ENCODE peak calls at places on chromosomes 11 and 22, in five cellular contexts. T is Calu3, V is lower lobe of right lung, Z is BJ, O is GM06990. D is an unnamed sample.

GRCh38 chr11:88175004-88175706 is at the start of gene RAB38:
- DNase-seq in O (peak), V (peak), Z (no peak), T (peak), D (peak)

GRCh38 chr11:34614334-34615113 is 6.4 kb upstream of the EHF start:
- DNase-seq in T (no peak), V (no peak), O (peak), Z (no peak), D (no peak)

GRCh38 chr11:93757924-93758865 is 16.7 kb downstream of the C11orf54 start:
- DNase-seq in Z (no peak), T (no peak), O (no peak), V (no peak), D (no peak)

GRCh38 chr11:15006139-15006759 is 34.1 kb upstream of the CALCA start:
- DNase-seq in V (no peak), O (peak), T (peak), Z (no peak), D (peak)

GRCh38 chr11:61908730-61909622 is 8.4 kb downstream of the RAB3IL1 start:
- DNase-seq in O (no peak), V (peak), T (no peak), Z (no peak), D (no peak)

GRCh38 chr11:59801981-59802638 is 8.5 kb downstream of the MRPL16 start:
- DNase-seq in Z (no peak), V (no peak), O (no peak), T (no peak), D (no peak)

GRCh38 chr11:77125695-77126094 is 2.4 kb upstream of the MYO7A start:
- DNase-seq in O (no peak), V (no peak), Z (no peak), T (no peak), D (no peak)

GRCh38 chr11:76602431-76602861 is 68.1 kb downstream of the LRRC32 start:
- DNase-seq in O (no peak), Z (no peak), V (no peak), T (no peak), D (no peak)

GRCh38 chr11:100851584-100852152 is 164.6 kb downstream of the ARHGAP42 start:
- DNase-seq in Z (no peak), T (peak), V (no peak), O (no peak), D (no peak)

GRCh38 chr11:61352038-61352437 is 9.6 kb downstream of the CYB561A3 start:
- DNase-seq in O (no peak), V (no peak), T (no peak), Z (no peak), D (no peak)

GRCh38 chr11:43212279-43212678 is 99.5 kb upstream of the API5 start:
- DNase-seq in T (no peak), Z (no peak), O (peak), V (no peak), D (no peak)

GRCh38 chr11:122874991-122875390 is 7.6 kb upstream of the JHY start:
- DNase-seq in T (no peak), O (peak), Z (no peak), V (no peak), D (peak)

GRCh38 chr11:62497132-62497915 is 49.3 kb downstream of the AHNAK start:
- DNase-seq in V (no peak), Z (no peak), T (peak), O (no peak), D (peak)

GRCh38 chr11:67652965-67653845 is 2.7 kb upstream of the ACY3 start:
- DNase-seq in Z (no peak), T (no peak), V (no peak), O (no peak), D (no peak)

GRCh38 chr22:33018232-33018864 is 39.8 kb downstream of the SYN3 start:
- DNase-seq in Z (no peak), T (peak), V (peak), O (peak), D (peak)
- TF ChIP-seq CTCF in Z (peak), T (peak), V (peak), O (peak), D (peak)

GRCh38 chr22:25331050-25331449 is 111.6 kb downstream of the CRYBB2 start:
- DNase-seq in O (no peak), T (no peak), V (no peak), Z (no peak), D (no peak)

GRCh38 chr22:25332386-25332785 is 112.9 kb downstream of the CRYBB2 start:
- DNase-seq in Z (no peak), T (no peak), O (no peak), V (no peak), D (no peak)

GRCh38 chr22:25334091-25334490 is 114.7 kb downstream of the CRYBB2 start:
- DNase-seq in O (no peak), Z (no peak), T (peak), V (no peak), D (peak)
- TF ChIP-seq CTCF in O (peak), Z (peak), T (peak), V (peak), D (peak)

DNA sequence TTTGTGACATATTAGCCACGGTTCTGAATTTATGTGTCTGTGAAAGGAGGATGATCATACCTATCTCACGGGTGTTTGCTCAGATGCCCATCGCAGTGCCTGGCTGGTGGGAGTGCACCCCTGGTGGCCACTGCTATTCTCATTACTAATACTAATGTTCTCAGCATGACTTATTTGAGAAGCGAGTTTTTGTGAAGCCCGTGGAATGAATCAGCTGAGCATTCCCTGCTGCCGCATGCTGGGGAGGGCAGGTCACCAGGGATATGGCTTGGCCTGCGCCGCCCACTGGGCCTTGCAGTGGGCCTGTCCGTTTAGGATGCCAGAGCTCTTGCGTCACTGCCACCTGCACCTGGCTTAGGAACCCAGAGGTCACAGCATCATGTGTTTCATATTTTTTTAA is 16.8 kb downstream of the CTTN start:
- DNase-seq in V (no peak), O (no peak), T (no peak), Z (peak), D (no peak)
- TF ChIP-seq CTCF in V (no peak), O (peak), T (no peak), Z (peak), D (no peak)

DNA sequence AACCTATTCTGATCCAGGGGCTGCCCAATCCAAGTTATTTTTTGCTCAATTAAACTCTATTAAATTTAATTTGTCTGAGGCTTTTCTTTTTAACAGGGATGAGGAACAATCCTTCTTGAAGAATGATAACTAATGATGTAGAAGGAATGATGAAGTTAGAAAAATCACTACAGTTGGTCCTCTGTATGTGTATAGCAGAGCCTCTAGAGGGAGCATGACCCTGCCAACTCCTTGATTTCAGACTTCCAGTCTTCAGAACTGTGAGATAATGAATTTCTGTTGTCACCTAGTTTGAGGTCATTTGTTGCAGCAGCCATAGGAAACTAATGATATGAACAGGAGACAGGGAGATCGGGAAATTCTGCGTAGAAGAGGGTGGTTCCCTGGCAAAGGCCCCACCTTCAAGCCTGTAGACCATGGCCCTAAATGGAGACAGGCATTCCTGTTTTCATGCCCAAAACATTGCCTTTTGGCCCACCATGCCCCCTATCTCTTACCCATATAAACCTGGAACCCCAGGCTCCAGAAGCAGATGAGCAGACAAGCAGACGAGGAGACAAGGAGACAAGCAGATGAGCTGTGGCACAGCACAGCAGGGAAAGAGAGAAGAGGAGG is 7.7 kb upstream of the QSER1 start:
- DNase-seq in O (no peak), T (peak), V (no peak), Z (no peak), D (no peak)
- TF ChIP-seq CTCF in O (peak), T (no peak), V (peak), Z (peak), D (peak)

GRCh38 chr11:132158091-132158490 is 787.7 kb downstream of the NTM start:
- DNase-seq in T (no peak), V (no peak), O (no peak), Z (no peak), D (no peak)
- TF ChIP-seq CTCF in T (no peak), V (peak), O (peak), Z (peak), D (peak)

DNA sequence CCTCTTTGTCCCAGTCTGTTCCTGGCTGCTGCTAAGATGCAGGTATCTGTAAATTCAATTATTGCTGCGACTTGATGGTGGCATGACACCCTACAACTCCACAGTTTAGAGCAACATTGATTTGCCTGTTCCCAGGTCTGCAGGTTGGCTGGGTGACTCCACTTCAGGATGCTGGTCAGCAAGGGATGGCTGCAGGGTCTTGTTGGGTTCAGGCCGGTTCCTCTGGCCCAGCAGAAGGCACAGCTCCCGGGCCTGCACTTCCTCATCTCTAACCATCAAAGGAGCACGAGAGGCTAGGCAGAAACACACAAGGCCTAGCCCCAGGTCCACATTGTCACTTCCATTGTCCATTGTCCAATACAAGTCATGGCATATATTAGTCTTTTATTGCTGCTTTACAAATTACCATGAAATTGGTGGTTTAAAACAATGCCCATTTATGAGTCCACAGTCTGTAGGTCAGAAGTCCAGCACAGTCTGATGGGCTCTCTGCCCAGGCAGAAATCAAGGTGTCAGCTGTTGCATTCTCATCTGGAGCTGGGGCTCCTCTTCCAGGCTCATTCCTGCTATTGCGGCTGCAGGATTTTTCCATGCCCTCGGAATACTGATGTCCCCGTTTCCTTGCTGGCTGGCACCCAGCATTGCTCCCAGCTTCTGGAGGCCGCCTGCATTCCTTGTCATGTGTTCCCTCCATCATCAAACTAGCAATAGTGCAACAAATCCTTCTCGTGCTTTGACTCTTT is 96.6 kb upstream of the LMO1 start:
- DNase-seq in Z (no peak), O (no peak), V (no peak), T (no peak), D (no peak)
- TF ChIP-seq CTCF in Z (no peak), O (no peak), V (no peak), T (no peak), D (no peak)

DNA sequence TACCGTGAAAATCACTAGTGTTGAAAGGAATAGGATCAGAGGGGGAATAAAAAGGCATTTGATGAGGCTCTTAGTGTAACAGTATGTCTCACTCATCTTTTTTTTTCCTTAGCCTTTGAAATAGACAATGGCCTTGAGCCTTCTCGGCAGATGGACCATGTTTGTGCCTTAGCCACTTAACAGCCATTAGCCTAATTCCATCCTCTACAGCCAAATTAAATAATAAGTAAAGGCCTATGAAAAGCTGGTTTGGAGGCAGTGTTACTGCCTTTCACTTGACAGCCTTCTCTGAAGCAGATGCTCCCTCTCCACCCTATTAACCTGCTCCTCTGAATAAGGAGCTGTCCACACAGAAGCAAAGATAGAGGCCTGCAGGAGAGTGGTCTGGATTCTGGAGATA is 580.7 kb downstream of the NTM start:
- DNase-seq in O (no peak), T (no peak), Z (no peak), V (no peak), D (no peak)
- TF ChIP-seq CTCF in O (no peak), T (no peak), Z (no peak), V (no peak), D (no peak)

GRCh38 chr11:128467610-128468041 is 119.7 kb downstream of the ETS1 start:
- DNase-seq in V (no peak), T (peak), O (no peak), Z (peak), D (no peak)
- TF ChIP-seq CTCF in V (no peak), T (no peak), O (peak), Z (peak), D (no peak)

DNA sequence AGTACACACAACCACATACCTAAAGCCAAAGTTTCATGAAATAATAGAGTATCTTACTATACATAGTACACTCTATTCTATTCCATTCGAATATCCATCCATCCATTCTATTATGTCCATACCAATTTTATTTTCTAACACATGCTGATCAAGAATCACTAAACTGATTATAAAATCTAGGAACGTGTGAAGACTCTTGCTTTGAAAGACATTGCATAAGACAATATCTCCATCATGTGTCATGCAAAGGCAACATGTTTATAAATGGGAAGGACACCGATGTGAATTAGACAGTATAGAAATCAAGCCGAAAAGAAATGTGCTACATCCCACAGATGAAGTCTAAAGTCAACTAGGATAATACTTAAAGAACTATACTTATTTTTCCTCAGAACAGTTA is 1561.5 kb upstream of the TENM4 start:
- DNase-seq in V (no peak), O (no peak), T (no peak), Z (no peak), D (no peak)
- TF ChIP-seq CTCF in V (no peak), O (no peak), T (no peak), Z (no peak), D (no peak)

DNA sequence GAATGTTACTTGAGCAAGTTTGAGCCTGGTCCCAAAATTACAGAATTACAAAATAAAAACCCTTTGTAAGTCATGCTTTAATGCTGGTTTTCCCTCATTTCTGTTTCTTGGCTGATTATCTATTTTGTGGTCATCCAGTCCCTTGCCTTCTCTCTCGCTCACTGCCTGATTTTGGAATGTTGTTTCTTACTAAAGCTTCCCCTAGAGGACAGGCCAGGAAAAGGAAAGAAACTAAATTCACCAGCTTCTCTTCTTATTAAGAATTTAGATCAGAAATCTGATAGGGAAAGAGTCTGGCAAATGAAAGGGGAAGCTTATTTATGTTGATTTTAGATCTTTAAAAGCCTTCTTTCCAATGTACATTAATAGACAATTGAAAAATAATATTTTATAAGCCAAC is 16.6 kb upstream of the BDNF start:
- DNase-seq in O (no peak), Z (no peak), V (no peak), T (no peak), D (no peak)
- TF ChIP-seq CTCF in O (no peak), Z (peak), V (no peak), T (no peak), D (no peak)